ENCODE peak calls at places on chromosomes 1 and 21, in seven cellular contexts. Z is fibroblast of lung, F is psoas muscle, V is vagina, S is GM23248, M is IMR-90, C is colonic mucosa. T is an unnamed sample.

GRCh38 chr1:65141394-65141793 is 6.6 kb upstream of the AK4 start:
- DNase-seq in Z (no peak), F (no peak), V (no peak), S (peak), M (no peak), C (peak), T (no peak)

GRCh38 chr1:247054992-247055415 is 23.6 kb downstream of the ZNF670 start:
- DNase-seq in Z (peak), F (no peak), V (no peak), S (peak), M (peak), C (peak), T (no peak)

GRCh38 chr21:31612889-31613785 is 46.4 kb upstream of the SOD1 start:
- DNase-seq in Z (peak), F (no peak), V (no peak), S (peak), M (peak), C (no peak), T (no peak)

GRCh38 chr1:152983234-152983633 is 647 bp upstream of the SPRR1A start:
- DNase-seq in Z (no peak), F (no peak), V (no peak), S (no peak), M (no peak), C (no peak), T (no peak)

GRCh38 chr1:230821346-230821745 is 47.0 kb downstream of the C1orf198 start:
- DNase-seq in Z (no peak), F (no peak), V (peak), S (no peak), M (no peak), C (no peak), T (no peak)

GRCh38 chr1:204859885-204860284 is 10.8 kb upstream of the NFASC start:
- DNase-seq in Z (no peak), F (no peak), V (no peak), S (no peak), M (no peak), C (no peak), T (no peak)

GRCh38 chr1:15146971-15147376 is 6.6 kb upstream of the TMEM51 start:
- DNase-seq in Z (no peak), F (no peak), V (no peak), S (no peak), M (no peak), C (no peak), T (no peak)

GRCh38 chr1:111990878-111991760 is 1.7 kb upstream of the KCND3 start:
- DNase-seq in Z (peak), F (peak), V (no peak), S (peak), M (no peak), C (peak), T (peak)

GRCh38 chr1:225474986-225475820 is 47.4 kb upstream of the LBR start:
- DNase-seq in Z (peak), F (peak), V (peak), S (peak), M (peak), C (peak), T (peak)

GRCh38 chr1:84998642-84999280 is 1.8 kb upstream of the MCOLN2 start:
- DNase-seq in Z (peak), F (no peak), V (no peak), S (peak), M (peak), C (no peak), T (no peak)

GRCh38 chr1:44251989-44252625 is 38.8 kb downstream of the DMAP1 start:
- DNase-seq in Z (no peak), F (no peak), V (no peak), S (no peak), M (no peak), C (no peak), T (no peak)

GRCh38 chr1:119909890-119910596 is 13.7 kb upstream of the ADAM30 start:
- DNase-seq in Z (no peak), F (no peak), V (no peak), S (no peak), M (no peak), C (no peak), T (no peak)

GRCh38 chr1:102937401-102937800 is 170.9 kb downstream of the COL11A1 start:
- DNase-seq in Z (no peak), F (no peak), V (no peak), S (no peak), M (no peak), C (no peak), T (no peak)

GRCh38 chr1:220222939-220223338 is 49.3 kb downstream of the RAB3GAP2 start:
- DNase-seq in Z (no peak), F (no peak), V (no peak), S (no peak), M (no peak), C (no peak), T (no peak)

GRCh38 chr1:49102752-49103151 is 326.1 kb upstream of the BEND5 start:
- DNase-seq in Z (peak), F (no peak), V (no peak), S (peak), M (no peak), C (no peak), T (no peak)

GRCh38 chr21:44516828-44517174 is 23.2 kb downstream of the KRTAP10-1 start:
- DNase-seq in Z (no peak), F (no peak), V (no peak), S (no peak), M (no peak), C (no peak), T (peak)

GRCh38 chr1:11668516-11668915 is 4.5 kb downstream of the FBXO6 start:
- DNase-seq in Z (no peak), F (no peak), V (no peak), S (no peak), M (no peak), C (no peak), T (no peak)

GRCh38 chr1:175591083-175591743 is 152.2 kb downstream of the TNR start:
- DNase-seq in Z (no peak), F (no peak), V (no peak), S (no peak), M (no peak), C (no peak), T (no peak)

GRCh38 chr1:100721502-100722205 is 2.1 kb downstream of the VCAM1 start:
- DNase-seq in Z (peak), F (peak), V (no peak), S (peak), M (peak), C (peak), T (no peak)

GRCh38 chr1:63793741-63794240 is 20.0 kb downstream of the ROR1 start:
- DNase-seq in Z (no peak), F (no peak), V (no peak), S (no peak), M (no peak), C (no peak), T (no peak)

GRCh38 chr1:33155877-33156538 is 25.8 kb downstream of the TRIM62 start:
- DNase-seq in Z (no peak), F (no peak), V (no peak), S (no peak), M (no peak), C (peak), T (no peak)

GRCh38 chr1:217542837-217543236 is 88.1 kb downstream of the GPATCH2 start:
- DNase-seq in Z (no peak), F (no peak), V (no peak), S (no peak), M (no peak), C (no peak), T (no peak)

GRCh38 chr21:46155514-46156377 is at the start of gene FTCD:
- DNase-seq in Z (no peak), F (no peak), V (peak), S (no peak), M (no peak), C (no peak), T (peak)

GRCh38 chr1:172411791-172412338 is 8.6 kb upstream of the C1orf105 start:
- DNase-seq in Z (no peak), F (no peak), V (no peak), S (no peak), M (no peak), C (no peak), T (no peak)

GRCh38 chr1:22641906-22642636 is 1.4 kb upstream of the C1QC start:
- DNase-seq in Z (peak), F (peak), V (no peak), S (peak), M (peak), C (peak), T (peak)

GRCh38 chr1:12745992-12746323 is at the start of gene CFAP107:
- DNase-seq in Z (no peak), F (no peak), V (no peak), S (peak), M (no peak), C (no peak), T (no peak)

GRCh38 chr1:12678350-12678749 is 34.5 kb downstream of the AADACL4 start:
- DNase-seq in Z (no peak), F (no peak), V (no peak), S (no peak), M (no peak), C (no peak), T (no peak)

GRCh38 chr1:54337034-54337433 is 69.2 kb downstream of the SSBP3 start:
- DNase-seq in Z (no peak), F (no peak), V (no peak), S (no peak), M (no peak), C (no peak), T (no peak)

GRCh38 chr1:27356628-27357280 is 10.0 kb downstream of the MAP3K6 start:
- DNase-seq in Z (no peak), F (no peak), V (no peak), S (no peak), M (no peak), C (peak), T (peak)

GRCh38 chr1:109181085-109181806 is 32.5 kb upstream of the SARS1 start:
- DNase-seq in Z (peak), F (no peak), V (no peak), S (peak), M (peak), C (peak), T (no peak)

GRCh38 chr1:59354754-59355337 is 58.0 kb downstream of the FGGY start:
- DNase-seq in Z (no peak), F (peak), V (no peak), S (peak), M (no peak), C (peak), T (peak)

GRCh38 chr1:156862602-156863599 is 2.2 kb downstream of the NTRK1 start:
- DNase-seq in Z (no peak), F (no peak), V (no peak), S (no peak), M (no peak), C (no peak), T (no peak)
- H3K4me3 ChIP-seq in Z (no peak), F (no peak), V (no peak), S (no peak), M (no peak), C (no peak), T (no peak)

DNA sequence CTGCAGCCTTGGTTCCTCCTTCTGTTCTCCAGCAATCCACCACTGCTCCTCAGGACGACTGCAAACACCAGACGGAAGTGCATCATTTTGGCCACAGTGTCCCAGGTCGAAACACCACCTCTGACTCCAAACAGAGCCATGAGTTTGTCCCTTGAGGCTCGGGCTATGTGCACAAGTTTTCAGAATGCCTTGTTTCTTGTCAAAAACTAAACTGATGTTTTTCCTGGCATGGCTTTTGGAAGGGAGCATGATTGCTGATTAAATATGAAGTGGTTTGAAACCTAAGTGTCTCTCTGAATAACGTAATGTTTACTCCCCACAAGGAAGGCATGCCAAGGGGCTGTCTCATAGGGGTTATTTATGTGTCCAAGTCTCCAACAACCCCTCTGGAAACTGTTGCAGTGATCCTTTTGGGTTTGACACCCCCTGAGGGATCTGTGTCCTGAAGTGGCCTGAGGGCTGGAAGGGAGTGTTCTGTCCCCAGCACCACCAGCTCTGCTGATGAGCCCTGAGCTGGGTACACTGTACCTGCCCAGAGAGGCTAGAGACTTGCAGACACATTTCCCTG is 132.7 kb downstream of the PLPP3 start:
- DNase-seq in Z (peak), F (peak), V (no peak), S (no peak), M (peak), C (peak), T (no peak)
- H3K27ac ChIP-seq in Z (no peak), F (no peak), V (peak), S (no peak), M (peak), C (no peak), T (no peak)

GRCh38 chr1:169460193-169460833 is 25.4 kb downstream of the SLC19A2 start:
- DNase-seq in Z (peak), F (peak), V (no peak), S (peak), M (peak), C (peak), T (peak)
- H3K4me3 ChIP-seq in Z (peak), F (peak), V (peak), S (peak), M (peak), C (peak), T (peak)

GRCh38 chr1:36369061-36369470 is 16.7 kb downstream of the STK40 start:
- DNase-seq in Z (peak), F (peak), V (no peak), S (peak), M (peak), C (peak), T (no peak)

GRCh38 chr1:36367067-36367466 is 18.7 kb downstream of the STK40 start:
- DNase-seq in Z (no peak), F (no peak), V (no peak), S (no peak), M (no peak), C (no peak), T (no peak)

GRCh38 chr1:36365310-36365895 is 20.3 kb downstream of the STK40 start:
- DNase-seq in Z (peak), F (peak), V (no peak), S (peak), M (peak), C (no peak), T (no peak)

GRCh38 chr1:36367798-36368197 is 17.9 kb downstream of the STK40 start:
- DNase-seq in Z (peak), F (no peak), V (no peak), S (no peak), M (no peak), C (no peak), T (peak)

DNA sequence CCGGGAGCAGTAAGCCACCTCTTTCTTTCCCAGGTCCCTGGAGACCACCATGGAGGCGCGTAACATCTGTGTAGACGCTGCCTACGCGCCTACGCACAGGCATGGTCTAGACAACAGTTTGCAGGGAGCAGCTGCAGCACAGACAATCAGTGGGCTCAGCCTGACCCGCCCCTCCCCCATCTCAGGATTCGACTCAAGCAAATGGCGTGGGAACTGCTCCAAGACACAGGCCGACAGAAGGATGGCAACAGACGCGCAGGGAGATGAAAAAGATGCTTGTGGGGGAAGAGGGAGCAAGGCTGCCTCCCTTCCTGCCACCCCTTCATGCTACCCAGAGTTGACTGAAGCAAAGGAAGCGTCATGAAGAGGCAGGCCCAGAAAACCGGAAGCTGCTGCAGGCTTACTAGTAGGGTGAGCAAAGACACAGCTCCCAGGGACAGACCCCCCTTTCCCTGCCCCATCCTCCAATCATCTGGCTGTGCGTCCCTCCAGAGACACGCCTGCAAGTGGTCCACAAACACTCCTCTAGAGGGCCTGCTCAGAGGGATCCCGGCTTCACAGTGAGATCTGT is 19.5 kb downstream of the STK40 start:
- DNase-seq in Z (peak), F (no peak), V (no peak), S (peak), M (peak), C (no peak), T (no peak)
- H3K27ac ChIP-seq in Z (peak), F (peak), V (peak), S (peak), M (peak), C (peak), T (peak)

DNA sequence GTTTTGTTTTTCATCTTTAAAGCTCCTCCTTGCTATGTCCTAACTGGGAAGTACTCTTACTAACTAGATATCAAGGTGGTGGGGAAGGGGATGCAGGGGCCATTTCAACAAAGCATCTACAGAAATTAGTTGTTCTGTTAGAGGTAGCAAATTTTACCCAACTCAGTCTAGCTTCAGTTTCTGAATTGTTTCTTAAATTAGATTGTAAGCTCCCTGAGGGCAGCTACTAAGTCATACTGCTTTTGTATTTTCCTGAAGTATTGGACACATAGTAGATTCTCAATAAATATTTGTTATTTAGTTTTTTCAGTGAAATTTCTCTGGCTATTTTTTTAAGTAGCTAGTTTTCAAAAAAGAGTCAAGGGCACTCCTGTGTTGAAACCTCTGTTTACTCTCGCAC is 1.8 kb downstream of the UBAP2L start:
- DNase-seq in Z (no peak), F (no peak), V (no peak), S (peak), M (no peak), C (no peak), T (no peak)
- H3K4me3 ChIP-seq in Z (peak), F (peak), V (no peak), S (peak), M (peak), C (no peak), T (no peak)

T was measured in kidney.